ENCODE peak calls at places on chromosomes 5 and 9, in seven cellular contexts. U is H1, I is sigmoid colon, A is tibial nerve, S is transverse colon, W is ovary, N is A549. F is an unnamed sample.

GRCh38 chr5:52799983-52800393 is 12.3 kb downstream of the ITGA1 start:
- DNase-seq in U (peak), I (peak), A (peak), S (peak), W (peak), N (peak), F (peak)

GRCh38 chr5:123937230-123937629 is 425.3 kb downstream of the CSNK1G3 start:
- DNase-seq in U (peak), I (peak), A (no peak), S (no peak), W (no peak), N (peak), F (no peak)

GRCh38 chr5:108655750-108656450 is 91.8 kb upstream of the FER start:
- DNase-seq in U (no peak), I (no peak), A (no peak), S (no peak), W (no peak), N (peak), F (no peak)

GRCh38 chr5:9376363-9377117 is 169.3 kb downstream of the SEMA5A start:
- DNase-seq in U (no peak), I (no peak), A (no peak), S (no peak), W (no peak), N (no peak), F (no peak)

GRCh38 chr5:157354825-157355224 is 88.9 kb downstream of the CYFIP2 start:
- DNase-seq in U (peak), I (no peak), A (no peak), S (no peak), W (no peak), N (peak), F (no peak)

GRCh38 chr5:75368391-75368790 is 31.4 kb downstream of the HMGCR start:
- DNase-seq in U (no peak), I (no peak), A (no peak), S (no peak), W (no peak), N (no peak), F (no peak)

GRCh38 chr9:8579661-8580060 is 780.1 kb upstream of the DMAC1 start:
- DNase-seq in U (no peak), I (no peak), A (no peak), S (no peak), W (no peak), N (no peak), F (no peak)

GRCh38 chr9:129422843-129423700 is 197.8 kb downstream of the C9orf50 start:
- DNase-seq in U (no peak), I (no peak), A (no peak), S (no peak), W (peak), N (no peak), F (peak)

GRCh38 chr5:138954257-138955012 is 79.3 kb upstream of the LRRTM2 start:
- DNase-seq in U (no peak), I (peak), A (no peak), S (no peak), W (no peak), N (no peak), F (no peak)

GRCh38 chr5:179153341-179153901 is 93.2 kb downstream of the ZNF354C start:
- DNase-seq in U (no peak), I (peak), A (no peak), S (no peak), W (no peak), N (no peak), F (peak)

GRCh38 chr9:129613520-129614175 is 7.3 kb downstream of the C9orf50 start:
- DNase-seq in U (no peak), I (peak), A (no peak), S (no peak), W (no peak), N (no peak), F (no peak)

GRCh38 chr5:149853019-149853648 is 91.5 kb downstream of the PDE6A start:
- DNase-seq in U (peak), I (peak), A (peak), S (peak), W (peak), N (peak), F (no peak)

GRCh38 chr5:10352404-10353240 is 873 bp upstream of the MARCHF6 start:
- DNase-seq in U (no peak), I (no peak), A (no peak), S (no peak), W (no peak), N (no peak), F (no peak)

GRCh38 chr5:107570805-107571531 is 99.8 kb downstream of the EFNA5 start:
- DNase-seq in U (no peak), I (no peak), A (no peak), S (peak), W (no peak), N (peak), F (no peak)

GRCh38 chr5:74516217-74516636 is 124.3 kb downstream of the ENC1 start:
- DNase-seq in U (no peak), I (no peak), A (no peak), S (no peak), W (no peak), N (peak), F (no peak)

GRCh38 chr9:18710089-18710488 is 236.1 kb downstream of the ADAMTSL1 start:
- DNase-seq in U (no peak), I (no peak), A (no peak), S (no peak), W (no peak), N (no peak), F (no peak)

GRCh38 chr5:4361626-4362281 is 766.1 kb downstream of the IRX1 start:
- DNase-seq in U (no peak), I (no peak), A (no peak), S (no peak), W (no peak), N (no peak), F (no peak)

GRCh38 chr9:126706698-126707053 is 92.9 kb downstream of the LMX1B start:
- DNase-seq in U (no peak), I (no peak), A (no peak), S (no peak), W (no peak), N (no peak), F (no peak)
- TF ChIP-seq CTCF in U (no peak), I (no peak), A (no peak), S (no peak), W (no peak), N (peak), F (peak)

GRCh38 chr5:142063878-142064331 is 44.7 kb upstream of the NDFIP1 start:
- DNase-seq in U (peak), I (peak), A (peak), S (peak), W (peak), N (no peak), F (peak)
- TF ChIP-seq EP300 in U (no peak), I (no peak), A (peak), S (no peak), W (no peak), N (no peak), F (no peak)

GRCh38 chr5:15794117-15794985 is 294.4 kb downstream of the FBXL7 start:
- DNase-seq in U (no peak), I (no peak), A (no peak), S (no peak), W (no peak), N (no peak), F (no peak)
- H3K27ac ChIP-seq in U (no peak), I (no peak), A (no peak), S (no peak), W (no peak), N (no peak), F (no peak)

GRCh38 chr5:103034662-103035392 is 85.1 kb downstream of the GIN1 start:
- DNase-seq in U (no peak), I (no peak), A (no peak), S (no peak), W (no peak), N (no peak), F (peak)

GRCh38 chr5:103041071-103041676 is 78.8 kb downstream of the GIN1 start:
- DNase-seq in U (no peak), I (no peak), A (no peak), S (no peak), W (no peak), N (peak), F (no peak)

GRCh38 chr5:103035701-103036100 is 84.2 kb downstream of the GIN1 start:
- DNase-seq in U (no peak), I (no peak), A (no peak), S (no peak), W (no peak), N (no peak), F (no peak)

GRCh38 chr5:103036601-103037000 is 83.3 kb downstream of the GIN1 start:
- DNase-seq in U (no peak), I (no peak), A (no peak), S (no peak), W (no peak), N (no peak), F (no peak)

DNA sequence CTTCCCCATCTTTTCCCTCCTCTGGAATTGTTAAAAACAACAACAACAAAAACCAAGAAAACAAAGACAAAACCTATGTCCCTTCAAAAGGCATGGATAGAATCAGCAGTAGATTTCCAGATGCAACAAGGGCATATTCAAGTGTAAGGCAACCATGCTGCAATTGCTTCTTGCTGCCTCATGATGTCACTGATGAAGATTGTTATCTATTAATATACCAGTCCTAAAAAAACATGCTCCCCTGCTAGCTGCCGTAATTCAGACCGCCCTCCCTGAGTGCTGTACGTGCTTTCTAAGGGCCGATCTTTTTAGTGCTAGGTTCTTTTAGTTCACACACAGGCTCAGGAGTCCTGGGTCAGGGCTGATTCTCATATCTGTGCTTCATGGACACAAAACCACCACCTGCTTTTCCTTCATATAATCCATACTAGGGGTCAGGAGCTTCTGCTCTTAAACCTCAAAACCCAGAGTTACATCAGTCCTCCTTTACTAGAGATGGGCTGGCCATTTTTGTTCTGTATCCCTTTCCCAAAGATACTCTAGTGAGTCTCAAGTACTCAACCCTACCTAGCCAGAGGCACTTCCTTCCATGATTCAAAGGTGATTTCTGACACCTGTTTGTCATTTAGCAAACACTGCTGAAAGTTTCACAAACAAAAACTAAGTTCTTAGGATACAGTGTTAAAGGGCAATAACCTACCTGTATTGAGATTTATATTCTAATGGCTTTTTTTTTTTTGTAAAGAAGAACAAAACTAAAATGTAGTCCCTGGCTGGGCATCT is 82.1 kb downstream of the GIN1 start:
- DNase-seq in U (no peak), I (no peak), A (no peak), S (no peak), W (no peak), N (no peak), F (no peak)
- TF ChIP-seq CTCF in U (no peak), I (no peak), A (no peak), S (no peak), W (no peak), N (no peak), F (no peak)

GRCh38 chr5:41817625-41818301 is 52.5 kb downstream of the OXCT1 start:
- DNase-seq in U (no peak), I (no peak), A (no peak), S (peak), W (no peak), N (no peak), F (no peak)

GRCh38 chr5:41815663-41816062 is 54.6 kb downstream of the OXCT1 start:
- DNase-seq in U (no peak), I (no peak), A (no peak), S (no peak), W (no peak), N (no peak), F (no peak)

GRCh38 chr5:41820150-41820549 is 50.1 kb downstream of the OXCT1 start:
- DNase-seq in U (no peak), I (no peak), A (no peak), S (no peak), W (no peak), N (no peak), F (no peak)

GRCh38 chr5:41822036-41822435 is 48.2 kb downstream of the OXCT1 start:
- DNase-seq in U (no peak), I (no peak), A (no peak), S (no peak), W (no peak), N (no peak), F (no peak)

DNA sequence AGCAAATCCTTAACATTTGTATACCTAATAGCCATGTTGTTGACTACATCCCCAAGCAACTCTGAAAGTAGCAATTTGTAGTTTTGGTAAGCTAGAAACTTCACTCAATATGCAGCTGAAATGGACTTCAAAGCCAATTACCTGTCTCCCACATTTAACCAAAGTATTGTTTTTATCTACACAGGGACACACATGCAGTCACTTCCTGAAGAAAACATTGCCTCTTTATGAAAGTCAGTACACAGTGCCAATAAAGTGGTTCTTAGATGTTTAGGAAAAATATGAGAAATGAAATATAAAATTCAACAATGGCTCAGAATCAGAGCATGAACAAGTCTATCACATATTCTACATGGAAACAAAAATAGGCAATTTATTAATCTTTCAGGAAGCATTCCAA is 49.2 kb downstream of the OXCT1 start:
- DNase-seq in U (no peak), I (no peak), A (no peak), S (no peak), W (no peak), N (no peak), F (no peak)
- TF ChIP-seq EP300 in U (no peak), I (no peak), A (no peak), S (no peak), W (no peak), N (no peak), F (no peak)

DNA sequence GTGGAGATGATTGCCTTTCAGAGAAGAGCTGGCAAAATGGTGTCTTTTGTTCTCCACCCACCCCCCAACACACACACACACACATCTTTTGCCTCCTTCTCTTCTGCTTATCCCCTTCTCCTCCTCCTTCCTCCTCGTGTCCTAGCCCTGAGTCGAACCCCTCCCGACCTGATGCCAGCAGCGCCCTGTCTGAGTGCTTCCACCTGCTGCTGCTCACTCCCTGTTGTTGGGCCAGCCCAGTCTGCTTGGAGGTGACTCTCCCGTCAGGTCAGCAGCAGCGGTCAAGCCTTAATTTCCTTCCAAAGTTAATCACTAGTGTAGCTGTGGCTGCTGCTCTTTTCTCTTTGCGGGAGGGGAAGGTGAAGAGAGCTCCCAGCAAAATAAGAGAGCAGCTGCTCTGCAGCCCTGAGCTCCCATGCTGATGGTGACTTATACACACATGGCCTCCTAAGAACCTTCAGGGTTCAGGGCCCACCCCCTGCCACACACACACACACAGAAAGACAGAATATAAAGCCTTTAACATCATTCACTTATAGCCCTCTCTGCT is 43.8 kb downstream of the GAS1 start:
- DNase-seq in U (peak), I (no peak), A (no peak), S (no peak), W (peak), N (no peak), F (peak)
- H3K27ac ChIP-seq in U (no peak), I (no peak), A (no peak), S (no peak), W (no peak), N (no peak), F (no peak)

GRCh38 chr5:95134326-95134725 is 150.6 kb downstream of the MCTP1 start:
- DNase-seq in U (no peak), I (no peak), A (no peak), S (no peak), W (no peak), N (no peak), F (no peak)
- TF ChIP-seq CTCF in U (no peak), I (no peak), A (no peak), S (no peak), W (no peak), N (no peak), F (no peak)

GRCh38 chr9:127187231-127187956 is 65.0 kb upstream of the ANGPTL2 start:
- DNase-seq in U (no peak), I (peak), A (peak), S (peak), W (peak), N (peak), F (no peak)
- TF ChIP-seq EP300 in U (no peak), I (no peak), A (peak), S (no peak), W (no peak), N (no peak), F (no peak)

GRCh38 chr9:68546596-68547390 is 6.1 kb upstream of the TMEM252 start:
- DNase-seq in U (no peak), I (no peak), A (no peak), S (no peak), W (no peak), N (no peak), F (peak)
- H3K27ac ChIP-seq in U (no peak), I (peak), A (no peak), S (peak), W (no peak), N (no peak), F (peak)

F was measured in upper lobe of left lung.